ENCODE peak calls at places on chromosomes 12 and 14, in six cellular contexts. Q, R, N, T, C and D are unnamed samples.

GRCh38 chr12:78239566-78239965 is 408.9 kb downstream of the NAV3 start:
- DNase-seq in N (no peak), R (no peak), T (no peak), C (no peak), Q (no peak), D (no peak)

GRCh38 chr12:23895792-23896218 is 53.7 kb downstream of the SOX5 start:
- DNase-seq in T (peak; percentile 89), Q (peak; percentile 19), N (peak; percentile 67), R (no peak), C (no peak), D (peak; percentile 84)

GRCh38 chr12:70744133-70744532 is 106.9 kb upstream of the PTPRB start:
- DNase-seq in N (no peak), Q (no peak), T (no peak), R (no peak), C (no peak), D (peak; percentile 43)

GRCh38 chr14:22106700-22107697 is 433.4 kb upstream of the OR4E1 start:
- DNase-seq in T (no peak), R (peak; percentile 29), Q (no peak), N (no peak), C (no peak), D (no peak)

GRCh38 chr14:69323266-69323966 is 63.5 kb downstream of the GALNT16 start:
- DNase-seq in Q (no peak), R (no peak), N (no peak), C (no peak), T (no peak), D (no peak)

GRCh38 chr12:11535127-11535526 is 114.3 kb upstream of the ETV6 start:
- DNase-seq in R (no peak), Q (no peak), N (no peak), T (no peak), C (no peak), D (no peak)

GRCh38 chr14:56490379-56490778 is 89.2 kb upstream of the TMEM260 start:
- DNase-seq in R (peak; percentile 40), Q (no peak), N (no peak), C (peak; percentile 47), T (no peak), D (peak; percentile 35)

GRCh38 chr12:6182279-6182898 is 17.8 kb upstream of the CD9 start:
- DNase-seq in T (no peak), Q (no peak), N (peak; percentile 50), C (peak; percentile 93), R (peak; percentile 68), D (no peak)

GRCh38 chr14:50736932-50737419 is 68.9 kb upstream of the SAV1 start:
- DNase-seq in R (no peak), Q (no peak), C (no peak), N (no peak), T (no peak), D (peak; percentile 7)

GRCh38 chr12:104682790-104683279 is 226.1 kb downstream of the CHST11 start:
- DNase-seq in Q (no peak), C (no peak), R (no peak), N (no peak), T (no peak), D (no peak)

GRCh38 chr12:123436017-123436964 is at the start of gene RILPL2:
- DNase-seq in Q (no peak), T (peak; percentile 49), R (peak; percentile 65), N (peak; percentile 85), C (peak; percentile 93), D (peak; percentile 77)

GRCh38 chr14:94557327-94557726 is 3.9 kb upstream of the SERPINA4 start:
- DNase-seq in Q (no peak), R (no peak), C (no peak), T (no peak), N (no peak), D (no peak)
- H2BK15ac ChIP-seq in Q (no peak overlapping the region), R (no peak overlapping the region), C (no peak overlapping the region), T (no peak overlapping the region), N (no peak overlapping the region), D (no peak overlapping the region)

GRCh38 chr12:119674560-119674959 is 6.6 kb downstream of the PRKAB1 start:
- DNase-seq in C (no peak), R (no peak), N (no peak), T (no peak), Q (no peak), D (no peak)
- H2BK15ac ChIP-seq in C (no peak overlapping the region), R (no peak overlapping the region), N (no peak overlapping the region), T (no peak overlapping the region), Q (no peak overlapping the region), D (no peak overlapping the region)

GRCh38 chr12:98156697-98157096 is 358.7 kb upstream of the TMPO start:
- DNase-seq in Q (no peak), N (no peak), C (no peak), R (no peak), T (no peak), D (no peak)

GRCh38 chr12:98149270-98149669 is 366.1 kb upstream of the TMPO start:
- DNase-seq in C (no peak), T (no peak), R (no peak), N (no peak), Q (no peak), D (no peak)

GRCh38 chr12:98151105-98151504 is 364.3 kb upstream of the TMPO start:
- DNase-seq in N (no peak), Q (no peak), C (no peak), R (no peak), T (no peak), D (no peak)

GRCh38 chr12:98151984-98152383 is 363.4 kb upstream of the TMPO start:
- DNase-seq in C (no peak), Q (no peak), R (no peak), N (no peak), T (no peak), D (no peak)

GRCh38 chr12:98154850-98155249 is 360.5 kb upstream of the TMPO start:
- DNase-seq in C (no peak), R (no peak), T (peak; percentile 29), N (peak; percentile 70), Q (peak; percentile 25), D (peak; percentile 86)
- H2BK15ac ChIP-seq in C (no peak overlapping the region), R (no peak overlapping the region), T (no peak overlapping the region), N (no peak overlapping the region), Q (no peak overlapping the region), D (no peak overlapping the region)

GRCh38 chr14:73249108-73249507 is 11.8 kb downstream of the PAPLN start:
- DNase-seq in Q (no peak), C (no peak), N (no peak), R (no peak), T (no peak), D (no peak)

GRCh38 chr14:73250781-73251500 is 13.6 kb downstream of the PAPLN start:
- DNase-seq in R (no peak), N (no peak), Q (no peak), T (no peak), C (no peak), D (no peak)

GRCh38 chr14:73249564-73250316 is 12.4 kb downstream of the PAPLN start:
- DNase-seq in R (no peak), C (no peak), T (no peak), N (no peak), Q (no peak), D (no peak)

GRCh38 chr14:73251516-73252215 is 14.4 kb downstream of the PAPLN start:
- DNase-seq in Q (no peak), T (no peak), R (no peak), C (no peak), N (no peak), D (no peak)

DNA sequence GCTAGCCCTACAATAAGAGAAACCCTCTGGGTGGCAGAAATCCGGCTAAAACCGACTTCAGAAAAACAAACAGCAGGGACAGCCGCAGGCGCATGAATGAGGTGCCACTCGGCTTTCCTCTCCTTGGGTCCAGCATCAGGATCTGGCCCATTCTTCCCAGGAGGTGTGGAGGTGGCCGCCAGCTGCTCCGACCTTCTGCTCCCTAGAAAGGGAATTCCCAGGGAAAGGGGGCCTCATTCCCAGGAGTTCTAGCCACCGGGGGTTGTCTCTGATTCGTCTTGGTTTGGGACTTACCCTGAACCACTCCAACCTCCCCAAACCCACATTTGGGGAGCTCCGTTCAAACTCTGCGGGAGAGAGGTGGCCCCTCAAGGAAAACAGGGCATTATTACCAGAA is 13.0 kb downstream of the PAPLN start:
- DNase-seq in R (no peak), Q (no peak), C (no peak), N (no peak), T (no peak), D (no peak)
- H2BK15ac ChIP-seq in R (no peak overlapping the region), Q (no peak overlapping the region), C (no peak overlapping the region), N (no peak overlapping the region), T (no peak overlapping the region), D (no peak overlapping the region)

DNA sequence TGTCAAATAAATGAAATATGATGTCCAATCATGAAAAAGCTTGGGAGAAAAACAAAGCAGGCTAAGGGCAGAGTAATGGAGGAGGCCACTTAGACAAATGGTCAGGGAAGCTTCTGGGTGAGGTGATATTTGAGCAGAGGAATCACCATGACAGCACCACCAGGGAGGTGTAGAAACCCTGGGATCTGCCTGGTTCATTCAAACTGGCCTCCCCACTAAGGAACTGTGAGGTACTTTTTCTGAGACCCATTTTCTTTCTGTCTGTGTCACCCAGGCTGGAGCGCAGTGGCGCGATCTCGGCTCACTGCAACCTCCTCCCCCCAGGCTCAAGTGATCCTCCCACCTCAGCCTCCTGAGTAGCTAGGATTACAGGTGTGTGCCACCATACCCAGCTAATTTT is 7.8 kb upstream of the SSH1 start:
- DNase-seq in N (no peak), Q (no peak), T (no peak), R (no peak), C (no peak), D (no peak)
- H2BK15ac ChIP-seq in N (no peak overlapping the region), Q (no peak overlapping the region), T (no peak overlapping the region), R (no peak overlapping the region), C (no peak overlapping the region), D (no peak overlapping the region)

DNA sequence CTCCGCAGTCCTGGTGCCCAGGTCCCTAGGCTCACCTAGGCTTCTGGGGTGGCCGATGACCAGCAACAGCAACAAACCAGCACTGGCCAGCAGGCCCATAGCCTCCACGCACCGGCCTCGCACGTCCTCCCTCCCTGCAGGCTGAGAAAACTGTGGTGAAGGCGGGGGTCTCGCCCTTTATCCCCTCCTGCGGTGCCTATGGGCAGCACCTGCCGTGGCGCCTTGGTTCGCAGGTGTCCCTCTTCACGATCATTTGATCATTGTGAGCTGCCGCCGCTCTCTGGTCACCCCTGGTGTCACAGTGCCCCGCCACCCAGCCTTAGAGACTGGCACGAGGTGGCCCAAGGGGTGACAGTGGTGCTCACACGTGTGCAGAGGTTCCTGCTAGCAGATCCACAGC is at the start of gene OVCH1:
- DNase-seq in T (no peak), R (no peak), N (no peak), C (no peak), Q (no peak), D (no peak)
- H2BK15ac ChIP-seq in T (no peak within 1 kb of the TSS), R (no peak within 1 kb of the TSS), N (no peak within 1 kb of the TSS), C (no peak within 1 kb of the TSS), Q (no peak within 1 kb of the TSS), D (no peak within 1 kb of the TSS)

DNA sequence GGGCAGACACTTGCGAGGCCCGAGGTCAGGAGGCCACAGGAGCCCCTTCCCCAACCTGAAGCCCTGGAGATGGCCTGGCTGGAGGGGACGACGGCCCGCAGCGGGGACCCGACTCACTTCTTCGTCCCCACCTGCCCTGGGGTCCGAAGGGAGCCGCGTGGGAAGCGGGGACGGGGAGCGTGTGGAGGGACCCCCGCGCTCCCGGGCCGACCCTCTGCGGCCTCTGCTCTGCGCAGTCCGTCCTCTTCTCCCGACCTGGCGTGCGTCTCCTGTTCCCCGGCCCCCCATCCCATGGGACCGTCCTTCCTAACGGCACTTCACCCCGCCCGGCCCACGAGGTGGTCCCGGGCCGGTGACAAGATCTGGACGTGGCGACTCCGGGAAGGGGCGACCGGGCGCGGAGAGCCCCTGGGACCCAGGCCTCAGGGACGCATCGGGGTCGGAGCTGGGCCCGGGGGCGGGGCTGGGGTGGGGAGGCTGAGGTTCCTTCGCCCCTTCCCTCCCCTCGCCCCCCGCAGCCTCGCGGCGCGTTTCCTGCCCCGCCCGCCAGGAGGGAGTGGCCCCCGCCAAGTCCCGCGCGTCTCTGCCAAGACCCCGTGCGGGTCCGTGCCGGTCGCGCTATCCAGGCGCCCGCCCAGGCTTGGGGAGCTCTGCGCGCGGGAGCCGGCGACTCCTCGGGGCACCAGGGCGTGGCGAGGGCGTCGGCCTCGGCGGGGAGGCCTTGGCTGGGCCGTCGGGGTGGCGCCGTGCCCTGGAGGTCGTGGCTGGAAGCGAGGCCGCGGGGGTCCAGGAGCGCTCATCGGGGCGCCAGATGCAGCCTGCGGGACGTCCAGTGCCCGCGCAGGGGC is 97.1 kb downstream of the TNFAIP2 start:
- DNase-seq in R (no peak), N (peak; percentile 45), Q (no peak), C (no peak), T (no peak), D (no peak)
- H2BK15ac ChIP-seq in R (no peak overlapping the region), N (no peak overlapping the region), Q (no peak overlapping the region), C (peak overlapping the region; percentile 46), T (peak overlapping the region; percentile 46), D (no peak overlapping the region)